ENCODE peak calls at places on chromosomes 2 and 18, in seven cellular contexts. F, L, R, W, A, E and N are unnamed samples.

GRCh38 chr2:239545741-239546392 is 145.0 kb upstream of the HDAC4 start:
- DNase-seq in R (no peak), W (no peak), F (no peak), L (no peak), E (peak; percentile 63), A (no peak), N (no peak)

GRCh38 chr2:29627366-29627765 is 294.0 kb downstream of the ALK start:
- DNase-seq in W (no peak), E (no peak), F (no peak), R (peak; percentile 75), L (no peak), A (no peak), N (no peak)

GRCh38 chr2:74457549-74458131 is 598 bp upstream of the WBP1 start:
- DNase-seq in R (no peak), E (peak; percentile 79), F (peak; percentile 85), L (peak; percentile 71), A (peak; percentile 77), W (peak; percentile 67), N (peak; percentile 86)

GRCh38 chr2:180370476-180371205 is 363.5 kb upstream of the CWC22 start:
- DNase-seq in A (no peak), E (no peak), W (no peak), L (no peak), F (no peak), R (no peak), N (no peak)

GRCh38 chr2:217890445-217890844 is 112.3 kb downstream of the TNS1 start:
- DNase-seq in F (no peak), L (no peak), R (peak; percentile 98), E (peak; percentile 90), W (peak; percentile 53), A (peak; percentile 82), N (peak; percentile 80)

GRCh38 chr2:128667391-128667790 is 348.7 kb upstream of the HS6ST1 start:
- DNase-seq in E (no peak), R (no peak), A (no peak), L (no peak), F (no peak), W (no peak), N (no peak)

GRCh38 chr18:48992133-48992532 is 41.4 kb upstream of the SMAD7 start:
- DNase-seq in R (no peak), F (no peak), E (no peak), A (no peak), L (no peak), W (no peak), N (no peak)

GRCh38 chr2:133054297-133054696 is 384.3 kb upstream of the LYPD1 start:
- DNase-seq in W (no peak), F (no peak), A (no peak), L (no peak), E (no peak), R (peak; percentile 39), N (no peak)

DNA sequence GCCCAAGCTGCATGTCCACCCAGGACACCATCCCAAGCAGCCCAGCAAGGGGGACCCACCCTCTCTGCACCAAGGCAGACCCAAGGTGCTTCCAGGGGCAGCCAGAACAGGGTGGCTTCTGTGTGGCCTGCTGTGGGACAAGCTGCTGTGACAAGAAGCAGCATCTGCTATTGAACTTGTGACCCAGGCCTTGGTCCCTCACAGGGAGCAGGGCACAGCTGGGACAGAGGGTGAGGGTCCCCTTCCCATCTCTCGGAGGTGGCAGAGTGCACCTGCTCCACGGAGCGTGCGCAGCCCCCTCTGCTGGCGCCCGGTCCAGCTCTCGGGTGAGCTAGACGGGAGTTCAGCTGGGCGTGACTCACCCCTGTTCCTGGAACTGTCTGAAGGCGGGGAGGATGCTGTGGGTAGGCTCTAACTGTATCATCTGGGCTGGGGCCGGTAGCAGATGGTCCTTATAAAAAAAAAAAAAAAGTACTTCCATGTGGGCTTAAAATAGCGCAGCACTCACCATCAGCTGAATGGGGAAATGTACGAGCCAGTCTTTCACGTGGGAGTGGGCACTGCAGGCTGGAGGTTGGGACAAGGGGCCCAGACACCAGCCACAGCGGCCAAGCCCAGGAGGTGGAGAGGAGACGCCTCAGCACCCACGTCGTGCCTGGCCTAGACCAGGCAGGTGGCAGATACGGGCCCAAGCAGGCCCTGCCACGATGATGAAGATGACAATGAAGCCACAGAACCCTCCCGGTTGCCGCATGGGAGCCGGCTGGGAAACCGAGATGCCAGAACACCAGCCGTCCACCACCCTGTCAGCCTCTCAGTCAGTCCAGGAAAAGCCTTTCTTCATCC is 136.8 kb upstream of the ID2 start:
- DNase-seq in E (peak; percentile 89), A (peak; percentile 82), F (no peak), R (peak; percentile 65), L (peak; percentile 63), W (peak; percentile 68), N (peak; percentile 88)
- H3K27ac ChIP-seq in E (peak overlapping the region; percentile 53), A (no peak overlapping the region), F (no peak overlapping the region), R (no peak overlapping the region), L (no peak overlapping the region), W (peak overlapping the region; percentile 34), N (no peak overlapping the region)

DNA sequence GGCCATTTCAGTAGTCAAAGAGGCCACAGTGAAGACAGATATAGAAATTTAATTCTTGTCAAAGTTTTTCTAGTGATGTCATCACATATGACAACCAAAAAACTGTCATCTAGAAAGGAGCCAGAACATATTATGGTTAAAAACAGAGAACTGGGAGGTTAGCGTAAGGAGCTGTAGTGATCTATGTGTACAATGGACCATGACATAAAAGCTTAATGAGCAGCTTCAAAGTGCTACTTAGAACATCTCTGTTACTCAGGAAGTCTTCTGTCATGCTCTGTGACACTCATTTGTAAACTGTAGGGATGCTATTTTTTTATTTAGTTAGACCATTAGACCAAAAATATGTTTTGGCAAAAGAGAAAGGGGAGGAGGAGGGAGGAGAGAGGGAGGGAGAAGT is 57.3 kb downstream of the CMPK2 start:
- DNase-seq in W (no peak), E (no peak), L (no peak), R (no peak), A (no peak), F (no peak), N (no peak)
- H3K27me3 ChIP-seq in W (peaks cover 49% of the 10 kb centered on the region), E (no peaks in the 10 kb centered on the region), L (peaks cover 45% of the 10 kb centered on the region), R (no peaks in the 10 kb centered on the region), A (peaks cover 24% of the 10 kb centered on the region), F (no peaks in the 10 kb centered on the region), N (no peaks in the 10 kb centered on the region)

GRCh38 chr2:161900241-161900640 is 173.8 kb downstream of the DPP4 start:
- DNase-seq in F (no peak), A (no peak), E (no peak), W (no peak), L (no peak), R (no peak), N (no peak)

GRCh38 chr2:161910200-161910599 is 163.8 kb downstream of the DPP4 start:
- DNase-seq in R (no peak), A (no peak), W (no peak), E (no peak), F (no peak), L (no peak), N (no peak)

DNA sequence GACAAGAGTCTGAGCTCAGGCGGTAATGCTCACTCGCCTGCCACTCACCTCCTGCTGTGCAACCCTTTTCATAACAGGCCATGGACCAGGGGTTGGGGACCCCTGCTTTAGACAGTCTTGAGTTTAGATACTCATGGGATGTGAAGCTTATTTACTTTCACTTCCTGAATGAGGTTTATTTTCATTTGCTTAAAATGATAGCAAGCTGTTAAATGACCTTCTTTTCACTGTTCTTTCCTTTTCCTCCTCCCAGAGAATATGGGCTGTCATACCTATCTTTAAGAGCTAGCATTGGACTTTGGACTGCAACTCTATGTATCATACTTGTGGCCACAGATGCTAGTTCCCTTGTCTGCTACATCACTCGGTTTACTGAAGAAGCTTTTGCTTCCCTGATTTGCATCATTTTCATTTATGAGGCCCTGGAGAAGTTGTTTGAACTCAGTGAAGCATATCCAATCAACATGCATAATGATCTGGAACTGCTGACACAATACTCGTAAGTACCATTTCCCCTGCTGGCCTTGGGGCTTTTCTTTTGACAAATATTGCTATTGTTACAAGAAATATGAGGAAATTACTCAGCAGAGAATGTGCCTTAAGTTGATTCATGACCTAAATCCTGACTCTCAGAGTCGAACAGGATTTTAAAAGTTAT is 168.5 kb downstream of the DPP4 start:
- DNase-seq in E (no peak), W (no peak), R (no peak), L (no peak), A (no peak), F (peak; percentile 61), N (no peak)
- H3K27ac ChIP-seq in E (no peak overlapping the region), W (no peak overlapping the region), R (no peak overlapping the region), L (no peak overlapping the region), A (no peak overlapping the region), F (peak overlapping the region; percentile 19), N (no peak overlapping the region)

DNA sequence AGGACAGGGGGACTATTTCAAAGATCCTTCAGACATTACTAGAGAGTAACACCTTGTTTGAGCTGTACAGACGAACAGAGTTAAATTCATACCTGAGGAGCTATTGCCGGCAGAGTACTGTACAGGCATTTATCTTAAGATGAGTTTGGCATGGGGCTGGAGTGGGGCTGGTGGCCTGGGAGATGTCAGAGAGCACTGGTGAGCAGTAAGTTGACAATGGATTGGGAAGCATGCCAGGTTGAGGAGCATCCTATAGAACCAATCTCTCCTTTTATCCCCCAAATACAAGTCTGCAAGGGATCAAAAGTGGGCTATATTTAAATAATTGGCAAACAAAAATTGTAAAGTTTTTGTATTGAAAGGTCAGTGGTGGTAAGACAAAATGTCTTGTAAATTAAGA is 58.6 kb downstream of the ADCYAP1 start:
- DNase-seq in E (no peak), L (no peak), R (no peak), F (no peak), W (no peak), A (no peak), N (no peak)
- H3K27me3 ChIP-seq in E (no peaks in the 10 kb centered on the region), L (peaks cover 13% of the 10 kb centered on the region), R (no peaks in the 10 kb centered on the region), F (no peaks in the 10 kb centered on the region), W (peaks cover 18% of the 10 kb centered on the region), A (no peaks in the 10 kb centered on the region), N (no peaks in the 10 kb centered on the region)

GRCh38 chr2:97958184-97958583 is 37.6 kb downstream of the TMEM131 start:
- DNase-seq in F (peak; percentile 53), R (no peak), A (no peak), W (no peak), E (no peak), L (no peak), N (no peak)
- H3K27ac ChIP-seq in F (peak overlapping the region; percentile 36), R (no peak overlapping the region), A (peak overlapping the region; percentile 76), W (no peak overlapping the region), E (no peak overlapping the region), L (no peak overlapping the region), N (no peak overlapping the region)